ENCODE peak calls at places on chromosomes 16 and 17, in six cellular contexts. X is activated T-helper 1 cell treated with anti-CD3 and anti-CD28 coated beads, Interleukin-2, amount 50 U/mL, for 16 hours; F is stimulated activated CD8-positive, alpha-beta memory T cell treated with anti-CD3 and anti-CD28 coated beads, Interleukin-4, amount 100 ng/mL, for 1 hour; E is NCI-H1092 treated with DMSO at 0.1 percent for 48 hours; K is T-cell; P is AML-193. V is an unnamed sample.

GRCh38 chr16:77856455-77857138 is 68.2 kb downstream of the VAT1L start:
- DNase-seq in X (no peak), F (no peak), E (no peak), K (no peak), P (no peak), V (no peak)

GRCh38 chr17:50630524-50631194 is 4.0 kb upstream of the ABCC3 start:
- DNase-seq in X (peak), F (no peak), E (peak), K (peak), P (peak), V (peak)

GRCh38 chr17:77127735-77128361 is 12.9 kb upstream of the SEC14L1 start:
- DNase-seq in X (no peak), F (peak), E (no peak), K (peak), P (peak), V (no peak)

GRCh38 chr17:42236760-42237159 is 39.4 kb downstream of the STAT5B start:
- DNase-seq in X (no peak), F (no peak), E (no peak), K (no peak), P (no peak), V (no peak)

GRCh38 chr17:47975189-47975814 is 4.4 kb downstream of the CDK5RAP3 start:
- DNase-seq in X (no peak), F (no peak), E (no peak), K (no peak), P (no peak), V (no peak)

GRCh38 chr17:77541995-77542394 is 401.2 kb downstream of the SEC14L1 start:
- DNase-seq in X (no peak), F (no peak), E (no peak), K (no peak), P (no peak), V (no peak)

GRCh38 chr16:88298166-88298881 is 84.4 kb upstream of the ZNF469 start:
- DNase-seq in X (no peak), F (no peak), E (no peak), K (no peak), P (no peak), V (no peak)

GRCh38 chr17:77462553-77463497 is 322.1 kb downstream of the SEC14L1 start:
- DNase-seq in X (no peak), F (no peak), E (no peak), K (no peak), P (no peak), V (no peak)

GRCh38 chr17:15926039-15926740 is 18.7 kb upstream of the ADORA2B start:
- DNase-seq in X (no peak), F (no peak), E (no peak), K (no peak), P (no peak), V (no peak)

GRCh38 chr17:39251997-39252396 is 26.3 kb upstream of the STAC2 start:
- DNase-seq in X (no peak), F (no peak), E (no peak), K (no peak), P (no peak), V (no peak)

GRCh38 chr16:69112285-69113129 is 7.1 kb downstream of the HAS3 start:
- DNase-seq in X (no peak), F (no peak), E (no peak), K (peak), P (peak), V (peak)

GRCh38 chr16:26569793-26570192 is 496.9 kb upstream of the C16orf82 start:
- DNase-seq in X (no peak), F (no peak), E (peak), K (no peak), P (peak), V (no peak)

GRCh38 chr16:4358831-4359561 is 7.9 kb upstream of the PAM16 start:
- DNase-seq in X (peak), F (peak), E (peak), K (peak), P (no peak), V (peak)

GRCh38 chr17:77320501-77321256 is 179.9 kb downstream of the SEC14L1 start:
- DNase-seq in X (no peak), F (no peak), E (no peak), K (no peak), P (no peak), V (no peak)

GRCh38 chr16:83744521-83744981 is 63.2 kb upstream of the HSBP1 start:
- DNase-seq in X (no peak), F (no peak), E (no peak), K (no peak), P (peak), V (no peak)

GRCh38 chr16:58266336-58266735 is 28.5 kb downstream of the PRSS54 start:
- DNase-seq in X (no peak), F (no peak), E (no peak), K (no peak), P (no peak), V (no peak)

GRCh38 chr17:77436058-77436442 is 295.3 kb downstream of the SEC14L1 start:
- DNase-seq in X (no peak), F (no peak), E (no peak), K (no peak), P (no peak), V (no peak)

GRCh38 chr17:63491976-63492575 is 15.2 kb downstream of the ACE start:
- DNase-seq in X (no peak), F (no peak), E (no peak), K (no peak), P (no peak), V (no peak)

GRCh38 chr16:84462296-84463210 is 41.9 kb downstream of the MEAK7 start:
- DNase-seq in X (no peak), F (no peak), E (no peak), K (no peak), P (no peak), V (no peak)

GRCh38 chr16:67234180-67234597 is 7.3 kb downstream of the TMEM208 start:
- DNase-seq in X (no peak), F (no peak), E (no peak), K (no peak), P (no peak), V (no peak)

GRCh38 chr16:73794936-73795335 is 501.7 kb upstream of the PSMD7 start:
- DNase-seq in X (no peak), F (no peak), E (no peak), K (no peak), P (no peak), V (no peak)

V was measured in NCI-H1930.